ENCODE peak calls at places on chromosomes 12 and 14, in nine cellular contexts. R is ovary; W is DND-41; Y is psoas muscle; C is A549; A is CD8-positive, alpha-beta T cell; P is K562; M is esophagus muscularis mucosa; N is tibial nerve. X is an unnamed sample.
A peak's percentile ranks its signal among the peaks of the same experiment; 100 is the strongest.

GRCh38 chr14:100132161-100132902 is 27.1 kb downstream of the DEGS2 start:
- DNase-seq in R (no peak), W (no peak), Y (peak; percentile 69), C (no peak), A (no peak), P (peak; percentile 35), M (no peak), N (no peak), X (no peak)

GRCh38 chr14:80522936-80523335 is 311.6 kb upstream of the DIO2 start:
- DNase-seq in R (no peak), W (no peak), Y (no peak), C (no peak), A (no peak), P (no peak), M (no peak), N (no peak), X (no peak)

GRCh38 chr12:11991604-11992003 is 79.1 kb upstream of the BCL2L14 start:
- DNase-seq in R (no peak), W (no peak), Y (no peak), C (no peak), A (no peak), P (no peak), M (no peak), N (no peak), X (peak; percentile 18)

GRCh38 chr12:49400304-49400703 is 33.0 kb downstream of the SPATS2 start:
- DNase-seq in R (no peak), W (no peak), Y (no peak), C (no peak), A (no peak), P (no peak), M (no peak), N (no peak), X (no peak)

GRCh38 chr12:45409966-45410365 is 194.1 kb downstream of the ANO6 start:
- DNase-seq in R (peak; percentile 42), W (no peak), Y (peak; percentile 70), C (no peak), A (no peak), P (no peak), M (no peak), N (no peak), X (peak; percentile 82)

GRCh38 chr12:15700595-15700994 is 88.6 kb downstream of the EPS8 start:
- DNase-seq in R (no peak), W (no peak), Y (no peak), C (peak; percentile 72), A (no peak), P (no peak), M (no peak), N (no peak), X (peak; percentile 82)

GRCh38 chr12:24198936-24199644 is 249.6 kb upstream of the SOX5 start:
- DNase-seq in R (no peak), W (no peak), Y (no peak), C (no peak), A (no peak), P (no peak), M (no peak), N (no peak), X (no peak)

GRCh38 chr12:26523708-26524150 is 309.3 kb downstream of the ITPR2 start:
- DNase-seq in R (peak; percentile 91), W (no peak), Y (peak; percentile 92), C (no peak), A (no peak), P (no peak), M (peak; percentile 96), N (peak; percentile 88), X (peak; percentile 83)

GRCh38 chr12:617304-617915 is 45.8 kb downstream of the NINJ2 start:
- DNase-seq in R (peak; percentile 81), W (no peak), Y (peak; percentile 83), C (peak; percentile 53), A (no peak), P (no peak), M (no peak), N (no peak), X (no peak)

GRCh38 chr14:101819251-101819990 is 57.9 kb downstream of the PPP2R5C start:
- DNase-seq in R (no peak), W (no peak), Y (no peak), C (no peak), A (peak; percentile 73), P (no peak), M (peak; percentile 68), N (no peak), X (no peak)

GRCh38 chr12:3558255-3558654 is 67.3 kb downstream of the PRMT8 start:
- DNase-seq in R (no peak), W (no peak), Y (no peak), C (no peak), A (no peak), P (no peak), M (no peak), N (no peak), X (no peak)

GRCh38 chr14:81096656-81097055 is 124.1 kb downstream of the GTF2A1 start:
- DNase-seq in R (no peak), W (no peak), Y (no peak), C (no peak), A (no peak), P (no peak), M (no peak), N (no peak), X (no peak)

GRCh38 chr12:6766651-6767300 is 613 bp downstream of the PTMS start:
- DNase-seq in R (peak; percentile 88), W (peak; percentile 48), Y (peak; percentile 89), C (peak; percentile 68), A (peak; percentile 45), P (peak; percentile 70), M (no peak), N (peak; percentile 62), X (no peak)

GRCh38 chr12:87142346-87142745 is 886.2 kb upstream of the MGAT4C start:
- DNase-seq in R (no peak), W (no peak), Y (no peak), C (no peak), A (no peak), P (no peak), M (no peak), N (no peak), X (no peak)

GRCh38 chr12:84912191-84913142 is at the start of gene SLC6A15:
- DNase-seq in R (no peak), W (no peak), Y (peak; percentile 53), C (peak; percentile 85), A (no peak), P (no peak), M (no peak), N (peak; percentile 35), X (peak; percentile 70)

GRCh38 chr12:103523771-103524170 is 28.0 kb upstream of the C12orf42 start:
- DNase-seq in R (no peak), W (no peak), Y (no peak), C (no peak), A (no peak), P (no peak), M (no peak), N (no peak), X (peak; percentile 83)

GRCh38 chr14:33714527-33715222 is 236.2 kb downstream of the EGLN3 start:
- DNase-seq in R (no peak), W (no peak), Y (no peak), C (no peak), A (no peak), P (no peak), M (no peak), N (no peak), X (no peak)
- H3K27ac ChIP-seq in R (no peak overlapping the region), W (no peak overlapping the region), Y (no peak overlapping the region), C (no peak overlapping the region), A (no peak overlapping the region), P (no peak overlapping the region), M (no peak overlapping the region), N (no peak overlapping the region), X (no peak overlapping the region)

DNA sequence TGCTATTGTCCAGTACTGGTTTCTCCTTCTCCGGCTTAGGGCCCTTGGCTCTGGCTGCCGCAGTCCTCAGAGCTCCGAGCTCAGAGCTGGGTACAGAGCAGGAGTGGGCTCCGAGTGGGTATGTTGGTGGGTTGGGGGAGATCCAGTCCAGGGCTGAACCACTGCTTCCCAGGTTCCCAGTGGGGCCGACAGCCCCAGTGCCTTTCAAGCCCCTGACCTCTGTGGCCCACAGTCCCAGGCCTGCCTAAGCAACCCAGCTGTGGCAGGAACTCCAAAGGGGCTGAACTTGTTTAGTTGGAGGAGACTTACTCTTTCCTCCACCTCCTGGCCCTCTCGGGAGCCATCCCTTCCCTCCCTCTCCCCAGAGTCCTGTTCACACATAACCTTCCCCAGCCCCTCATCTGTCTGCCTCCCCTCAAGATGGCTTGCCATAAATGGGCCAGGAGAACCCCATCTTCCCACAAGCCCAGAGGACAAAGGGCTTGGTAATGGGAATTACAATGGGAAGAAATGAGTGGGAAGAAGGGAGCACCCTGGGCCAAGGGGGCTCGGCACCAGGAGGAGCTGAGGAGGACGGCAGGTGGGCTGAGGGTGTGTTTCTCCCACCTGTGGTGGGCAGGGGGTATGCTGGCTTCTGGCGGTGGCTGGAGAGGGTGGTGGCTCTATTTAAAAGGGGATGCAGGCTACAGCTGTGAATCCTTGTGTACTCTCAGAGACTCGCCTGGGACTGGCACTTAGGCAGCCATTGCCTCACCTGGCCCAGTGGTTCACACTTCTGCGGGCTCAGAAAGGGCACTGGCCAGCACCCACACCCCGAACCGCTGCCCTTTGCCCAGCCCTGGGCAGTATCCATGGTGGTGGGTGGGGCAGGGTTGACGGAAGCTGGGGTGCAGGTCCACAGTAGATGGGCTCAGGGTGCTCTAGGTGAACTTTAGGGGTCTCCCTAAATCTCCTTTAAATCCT is 3.8 kb upstream of the MYH6 start:
- DNase-seq in R (no peak), W (no peak), Y (peak; percentile 48), C (no peak), A (no peak), P (no peak), M (no peak), N (no peak), X (no peak)
- H3K27ac ChIP-seq in R (no peak overlapping the region), W (no peak overlapping the region), Y (peak overlapping the region; percentile 5), C (no peak overlapping the region), A (no peak overlapping the region), P (no peak overlapping the region), M (no peak overlapping the region), N (no peak overlapping the region), X (no peak overlapping the region)

DNA sequence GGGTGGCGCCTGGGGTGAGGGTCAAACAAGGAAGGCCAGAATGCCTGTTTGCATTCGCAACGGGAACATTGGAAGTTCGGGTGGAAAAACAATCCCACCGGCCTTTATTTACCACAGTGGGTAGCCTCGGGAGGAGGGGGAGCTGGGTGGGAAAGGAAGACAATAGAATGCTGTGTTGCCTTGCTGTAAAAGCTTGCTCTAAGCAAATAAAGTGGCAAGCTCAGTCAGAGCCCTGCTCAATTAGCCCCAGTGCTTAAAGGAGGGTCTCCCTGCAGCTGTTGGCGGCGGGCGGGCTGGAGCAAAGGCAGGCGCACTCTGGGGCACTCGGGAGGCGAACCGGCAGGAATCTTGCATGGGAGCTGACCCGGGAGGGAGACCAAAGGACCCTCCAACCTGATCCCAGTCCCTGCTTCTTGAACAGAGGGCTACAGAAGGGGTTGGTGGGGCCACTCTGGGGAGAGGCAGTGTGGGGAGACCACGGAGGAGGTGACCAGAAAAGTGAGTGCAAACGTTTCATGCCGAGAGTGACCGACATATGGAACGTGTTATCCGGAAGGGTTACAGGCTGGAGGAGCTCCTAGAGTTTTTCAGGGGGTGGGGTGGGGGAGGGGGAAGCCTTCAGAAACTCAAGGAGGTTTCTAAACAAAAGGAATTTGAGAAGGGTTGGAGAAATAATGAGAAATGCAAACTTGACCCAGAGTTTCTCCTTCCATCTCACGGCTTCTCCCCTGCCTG is 48.5 kb downstream of the NTF3 start:
- DNase-seq in R (no peak), W (no peak), Y (no peak), C (no peak), A (no peak), P (no peak), M (no peak), N (no peak), X (no peak)
- H3K27ac ChIP-seq in R (no peak overlapping the region), W (no peak overlapping the region), Y (no peak overlapping the region), C (no peak overlapping the region), A (no peak overlapping the region), P (no peak overlapping the region), M (no peak overlapping the region), N (no peak overlapping the region), X (no peak overlapping the region)

GRCh38 chr14:35361141-35361480 is 43.4 kb downstream of the NFKBIA start:
- DNase-seq in R (no peak), W (no peak), Y (peak; percentile 40), C (no peak), A (no peak), P (no peak), M (no peak), N (no peak), X (no peak)
- H3K27ac ChIP-seq in R (no peak overlapping the region), W (no peak overlapping the region), Y (no peak overlapping the region), C (no peak overlapping the region), A (no peak overlapping the region), P (no peak overlapping the region), M (no peak overlapping the region), N (no peak overlapping the region), X (no peak overlapping the region)